ENCODE peak calls at places on chromosomes 1 and 21, in five cellular contexts. E is BE2C, M is K562, S is thoracic aorta, J is astrocyte. C is an unnamed sample. For H3K36me3, the result is how much of the 10 kb centered on the place peaks cover.

GRCh38 chr1:92851729-92852128 is 19.9 kb downstream of the RPL5 start:
- DNase-seq in E (peak), M (no peak), S (no peak), J (no peak), C (no peak)

GRCh38 chr1:46153732-46154131 is 21.2 kb upstream of the TSPAN1 start:
- DNase-seq in E (no peak), M (no peak), S (no peak), J (no peak), C (no peak)

GRCh38 chr21:43767980-43768867 is 7.9 kb downstream of the CSTB start:
- DNase-seq in E (no peak), M (peak), S (no peak), J (peak), C (no peak)

GRCh38 chr1:183936791-183937190 is 100.7 kb downstream of the COLGALT2 start:
- DNase-seq in E (no peak), M (no peak), S (no peak), J (no peak), C (no peak)

GRCh38 chr21:27578741-27579265 is 611.9 kb upstream of the ADAMTS5 start:
- DNase-seq in E (no peak), M (no peak), S (no peak), J (no peak), C (no peak)

GRCh38 chr1:211632808-211633522 is 42.5 kb downstream of the NEK2 start:
- DNase-seq in E (no peak), M (no peak), S (no peak), J (peak), C (no peak)

GRCh38 chr1:9129391-9130041 is 614 bp upstream of the GPR157 start:
- DNase-seq in E (peak), M (peak), S (peak), J (no peak), C (peak)

GRCh38 chr21:43645414-43645891 is 13.8 kb downstream of the HSF2BP start:
- DNase-seq in E (peak), M (peak), S (no peak), J (peak), C (no peak)

GRCh38 chr1:185409345-185409744 is 92.3 kb upstream of the IVNS1ABP start:
- DNase-seq in E (no peak), M (no peak), S (no peak), J (no peak), C (no peak)

DNA sequence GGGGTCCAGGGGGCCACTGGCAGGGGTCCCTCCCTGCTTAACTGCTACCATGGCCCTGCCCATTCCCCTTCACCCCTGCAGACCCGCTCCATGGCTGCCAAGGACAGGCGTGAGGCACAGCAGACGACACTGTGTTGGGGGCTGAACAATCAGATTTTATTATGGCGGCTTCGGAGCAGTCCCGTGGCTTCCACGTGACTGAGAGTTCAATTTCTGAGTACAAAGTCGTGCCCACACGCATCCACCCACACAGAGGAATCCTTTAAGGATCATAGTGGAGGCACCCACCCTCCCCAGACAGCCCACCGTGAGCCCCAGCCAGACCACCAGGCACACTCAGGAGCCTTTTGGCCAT is 1.5 kb downstream of the HES5 start:
- DNase-seq in E (no peak), M (no peak), S (no peak), J (no peak), C (no peak)
- H3K4me3 ChIP-seq in E (no peak), M (no peak), S (peak), J (no peak), C (no peak)

DNA sequence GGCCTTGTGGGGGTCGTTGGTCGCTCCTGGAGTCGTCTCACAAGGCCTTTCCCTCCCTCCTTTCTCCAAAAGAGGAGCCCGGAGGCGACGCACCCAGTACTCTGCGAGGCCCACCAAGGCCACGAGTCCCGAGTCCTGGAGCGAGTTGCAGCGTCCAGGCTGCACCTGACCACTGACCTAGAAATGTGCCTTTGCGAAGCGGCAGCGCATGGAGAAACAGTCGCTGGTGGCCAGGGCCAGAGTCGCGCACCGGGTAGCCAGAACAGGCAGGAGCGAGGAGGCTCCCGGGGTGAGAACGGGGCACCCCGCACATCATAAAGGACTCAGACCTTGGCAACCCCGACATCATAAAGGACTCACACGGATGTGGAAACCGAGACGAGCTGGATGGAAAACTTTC is 318.4 kb downstream of the FAM72C start:
- DNase-seq in E (no peak), M (no peak), S (no peak), J (no peak), C (no peak)
- H3K36me3 ChIP-seq in E (under half), M (under half), S (under half), J (under half), C (under half)

DNA sequence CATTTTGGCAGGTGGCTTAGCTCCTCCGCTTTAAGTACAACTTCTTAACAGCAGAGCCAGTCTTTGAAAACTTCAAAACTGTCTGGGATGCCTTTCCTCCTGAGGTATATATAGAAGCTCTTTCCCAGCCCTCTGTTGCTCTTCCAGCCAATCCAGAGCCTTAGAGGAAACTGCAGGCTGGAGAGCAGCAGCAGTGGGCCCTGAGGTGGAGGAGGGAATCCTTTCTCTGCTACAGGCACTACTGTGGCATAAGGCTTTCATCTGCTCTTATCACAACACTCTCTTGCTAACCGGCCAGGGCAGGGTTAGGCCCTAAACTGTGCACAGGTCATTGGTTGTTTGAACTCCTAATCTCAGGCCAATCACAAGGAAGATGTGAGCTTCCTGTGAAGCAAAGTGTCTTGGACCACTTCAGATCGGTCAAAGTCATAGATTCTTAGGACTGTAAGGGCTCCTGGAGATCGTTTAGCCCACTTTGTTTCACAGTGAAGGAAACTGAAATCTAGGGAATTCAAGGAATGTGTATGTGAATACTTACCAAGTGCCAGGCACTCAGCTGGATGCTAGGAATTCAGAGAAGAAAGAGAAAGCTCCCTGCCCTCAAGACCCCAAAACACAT is at the start of gene RGS5:
- DNase-seq in E (peak), M (no peak), S (no peak), J (peak), C (no peak)
- H3K4me3 ChIP-seq in E (peak), M (no peak), S (peak), J (peak), C (no peak)

DNA sequence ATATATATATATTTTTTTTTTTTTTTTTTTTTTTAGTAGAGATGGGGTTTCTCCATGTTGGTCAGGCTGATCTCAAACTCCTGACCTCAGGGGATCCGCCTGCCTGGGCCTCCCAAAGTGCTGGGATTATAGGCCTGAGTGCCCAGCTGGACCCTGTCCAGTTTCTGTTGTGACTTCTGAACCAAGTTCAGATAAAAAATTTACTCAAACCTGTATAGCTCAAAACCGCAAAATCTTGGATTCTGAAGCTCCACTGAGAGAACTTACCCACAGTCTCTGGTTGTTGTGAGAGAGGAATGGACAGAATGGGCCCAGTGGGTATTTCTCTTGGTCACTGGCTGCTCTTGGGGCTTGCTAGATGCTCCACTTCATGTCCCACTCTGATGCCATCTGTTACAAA is 76.4 kb downstream of the HS2ST1 start:
- DNase-seq in E (no peak), M (no peak), S (no peak), J (no peak), C (no peak)
- H3K36me3 ChIP-seq in E (under half), M (under half), S (under half), J (under half), C (under half)

GRCh38 chr1:71462247-71462646 is 381.4 kb upstream of the ZRANB2 start:
- DNase-seq in E (no peak), M (no peak), S (no peak), J (no peak), C (no peak)
- H3K4me3 ChIP-seq in E (no peak), M (no peak), S (no peak), J (no peak), C (no peak)

DNA sequence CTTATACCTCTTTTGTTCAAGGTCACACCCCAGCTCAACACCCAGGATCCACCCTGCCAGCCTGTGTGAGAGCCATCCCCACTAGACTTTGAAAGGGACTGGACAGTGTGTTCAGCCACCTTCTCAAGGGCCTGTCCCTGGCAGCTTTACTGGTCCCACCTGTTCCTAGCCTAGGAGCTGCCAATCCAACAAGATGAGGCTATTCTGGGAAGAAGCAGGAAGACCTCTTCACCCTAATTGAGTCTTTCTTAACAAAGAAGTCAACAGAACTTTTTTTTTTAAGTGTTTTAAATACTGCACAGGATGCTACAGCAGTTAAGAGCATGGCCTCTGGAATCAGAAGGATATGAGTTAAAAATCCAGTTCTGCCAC is 95.8 kb upstream of the HOOK1 start:
- DNase-seq in E (no peak), M (no peak), S (no peak), J (no peak), C (no peak)
- H3K36me3 ChIP-seq in E (under half), M (under half), S (under half), J (under half), C (under half)

C was measured in CD8-positive, alpha-beta memory T cell.